ENCODE peak calls at places on chromosomes 5 and 9, in ten cellular contexts. One of them, this sample, is unnamed.

GRCh38 chr9:33964369-33964768 is 84.3 kb downstream of the UBAP2 start:
- DNase-seq in right lobe of liver: no peak
- DNase-seq in esophagus squamous epithelium: no peak
- DNase-seq in breast epithelium: no peak
- DNase-seq in testis: no peak
- DNase-seq in transverse colon: no peak
- DNase-seq in sigmoid colon: no peak
- DNase-seq in A549: no peak
- DNase-seq in body of pancreas: no peak
- DNase-seq in adrenal gland: no peak
- DNase-seq in this sample: no peak

GRCh38 chr9:92561374-92562329 is 25.9 kb upstream of the ECM2 start:
- DNase-seq in body of pancreas: no peak
- DNase-seq in breast epithelium: no peak
- DNase-seq in testis: no peak
- DNase-seq in esophagus squamous epithelium: no peak
- DNase-seq in right lobe of liver: no peak
- DNase-seq in A549: no peak
- DNase-seq in adrenal gland: no peak
- DNase-seq in transverse colon: no peak
- DNase-seq in sigmoid colon: no peak
- DNase-seq in this sample: no peak

GRCh38 chr5:27450607-27451006 is 412.2 kb upstream of the CDH9 start:
- DNase-seq in sigmoid colon: no peak
- DNase-seq in testis: no peak
- DNase-seq in esophagus squamous epithelium: no peak
- DNase-seq in breast epithelium: no peak
- DNase-seq in A549: peak
- DNase-seq in transverse colon: no peak
- DNase-seq in adrenal gland: no peak
- DNase-seq in body of pancreas: no peak
- DNase-seq in right lobe of liver: no peak
- DNase-seq in this sample: no peak

GRCh38 chr9:71683598-71684235 is 84.6 kb downstream of the CEMIP2 start:
- DNase-seq in esophagus squamous epithelium: no peak
- DNase-seq in sigmoid colon: no peak
- DNase-seq in right lobe of liver: no peak
- DNase-seq in adrenal gland: no peak
- DNase-seq in breast epithelium: peak
- DNase-seq in body of pancreas: peak
- DNase-seq in A549: no peak
- DNase-seq in testis: peak
- DNase-seq in transverse colon: no peak
- DNase-seq in this sample: peak

GRCh38 chr9:123201083-123201482 is 67.3 kb downstream of the STRBP start:
- DNase-seq in testis: no peak
- DNase-seq in transverse colon: no peak
- DNase-seq in esophagus squamous epithelium: no peak
- DNase-seq in body of pancreas: no peak
- DNase-seq in A549: no peak
- DNase-seq in right lobe of liver: no peak
- DNase-seq in breast epithelium: no peak
- DNase-seq in sigmoid colon: no peak
- DNase-seq in adrenal gland: no peak
- DNase-seq in this sample: no peak

GRCh38 chr9:112540800-112541199 is 54.2 kb downstream of the KIAA1958 start:
- DNase-seq in sigmoid colon: no peak
- DNase-seq in testis: no peak
- DNase-seq in body of pancreas: no peak
- DNase-seq in adrenal gland: no peak
- DNase-seq in esophagus squamous epithelium: no peak
- DNase-seq in transverse colon: no peak
- DNase-seq in breast epithelium: no peak
- DNase-seq in A549: no peak
- DNase-seq in right lobe of liver: no peak
- DNase-seq in this sample: no peak

GRCh38 chr5:134590992-134591659 is 41.5 kb downstream of the SAR1B start:
- DNase-seq in body of pancreas: no peak
- DNase-seq in sigmoid colon: no peak
- DNase-seq in A549: no peak
- DNase-seq in right lobe of liver: no peak
- DNase-seq in esophagus squamous epithelium: no peak
- DNase-seq in transverse colon: peak
- DNase-seq in adrenal gland: no peak
- DNase-seq in testis: no peak
- DNase-seq in breast epithelium: peak
- DNase-seq in this sample: no peak

GRCh38 chr9:81028504-81028903 is 660.8 kb downstream of the TLE1 start:
- DNase-seq in sigmoid colon: no peak
- DNase-seq in transverse colon: no peak
- DNase-seq in right lobe of liver: no peak
- DNase-seq in A549: peak
- DNase-seq in testis: no peak
- DNase-seq in breast epithelium: no peak
- DNase-seq in adrenal gland: no peak
- DNase-seq in body of pancreas: no peak
- DNase-seq in esophagus squamous epithelium: no peak
- DNase-seq in this sample: peak

GRCh38 chr5:1463326-1464095 is 18.3 kb upstream of the SLC6A3 start:
- DNase-seq in body of pancreas: peak
- DNase-seq in A549: no peak
- DNase-seq in breast epithelium: no peak
- DNase-seq in sigmoid colon: no peak
- DNase-seq in right lobe of liver: no peak
- DNase-seq in transverse colon: no peak
- DNase-seq in esophagus squamous epithelium: no peak
- DNase-seq in adrenal gland: no peak
- DNase-seq in testis: no peak
- DNase-seq in this sample: no peak

GRCh38 chr5:1462358-1462757 is 17.1 kb upstream of the SLC6A3 start:
- DNase-seq in right lobe of liver: peak
- DNase-seq in A549: no peak
- DNase-seq in testis: no peak
- DNase-seq in esophagus squamous epithelium: no peak
- DNase-seq in body of pancreas: no peak
- DNase-seq in transverse colon: no peak
- DNase-seq in sigmoid colon: peak
- DNase-seq in adrenal gland: no peak
- DNase-seq in breast epithelium: no peak
- DNase-seq in this sample: no peak

GRCh38 chr5:1461396-1461795 is 16.2 kb upstream of the SLC6A3 start:
- DNase-seq in body of pancreas: no peak
- DNase-seq in A549: no peak
- DNase-seq in breast epithelium: no peak
- DNase-seq in sigmoid colon: peak
- DNase-seq in esophagus squamous epithelium: no peak
- DNase-seq in transverse colon: no peak
- DNase-seq in testis: no peak
- DNase-seq in right lobe of liver: no peak
- DNase-seq in adrenal gland: no peak
- DNase-seq in this sample: no peak

GRCh38 chr5:1464096-1464446 is 18.8 kb upstream of the SLC6A3 start:
- DNase-seq in sigmoid colon: no peak
- DNase-seq in breast epithelium: no peak
- DNase-seq in transverse colon: no peak
- DNase-seq in adrenal gland: no peak
- DNase-seq in testis: no peak
- DNase-seq in body of pancreas: no peak
- DNase-seq in A549: no peak
- DNase-seq in esophagus squamous epithelium: no peak
- DNase-seq in right lobe of liver: no peak
- DNase-seq in this sample: no peak

DNA sequence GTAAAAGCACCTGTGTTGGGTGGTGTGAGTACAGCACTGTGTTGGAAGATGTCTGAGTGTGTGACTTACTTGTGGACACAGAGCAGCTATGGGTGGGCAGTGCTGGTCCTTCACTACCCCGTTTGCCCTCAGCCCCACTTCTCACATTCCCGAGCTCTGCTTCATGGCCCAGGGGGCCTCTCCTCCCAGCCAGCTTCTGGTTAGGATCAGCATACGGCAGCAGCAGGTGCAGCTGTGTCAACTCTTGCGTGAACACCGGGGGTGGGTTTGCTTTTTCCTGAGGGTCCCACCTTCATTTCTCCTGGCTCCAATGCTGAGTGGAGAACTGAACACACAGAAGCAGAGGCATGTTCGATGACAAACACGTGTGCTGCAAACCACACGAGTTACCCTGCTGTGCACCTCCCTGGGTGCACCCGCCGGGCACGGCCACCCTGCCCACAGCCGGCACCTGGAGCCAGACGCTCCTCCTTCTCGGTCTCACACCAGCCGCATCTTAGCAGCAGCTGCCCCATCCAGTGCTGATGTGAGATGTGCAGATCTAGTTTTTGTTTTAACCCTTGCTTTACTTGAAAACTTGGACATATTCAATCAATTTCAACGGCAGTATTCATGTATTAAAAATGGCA is 14.9 kb upstream of the SLC6A3 start:
- DNase-seq in esophagus squamous epithelium: no peak
- DNase-seq in right lobe of liver: peak
- DNase-seq in transverse colon: no peak
- DNase-seq in testis: no peak
- DNase-seq in adrenal gland: no peak
- DNase-seq in breast epithelium: no peak
- DNase-seq in A549: no peak
- DNase-seq in sigmoid colon: peak
- DNase-seq in body of pancreas: no peak
- DNase-seq in this sample: no peak
- TF ChIP-seq POLR2A in esophagus squamous epithelium: no peak
- TF ChIP-seq POLR2A in right lobe of liver: no peak
- TF ChIP-seq POLR2A in transverse colon: no peak
- TF ChIP-seq POLR2A in testis: no peak
- TF ChIP-seq POLR2A in adrenal gland: no peak
- TF ChIP-seq POLR2A in breast epithelium: no peak
- TF ChIP-seq POLR2A in A549: no peak
- TF ChIP-seq POLR2A in sigmoid colon: no peak
- TF ChIP-seq POLR2A in body of pancreas: no peak
- TF ChIP-seq POLR2A in this sample: no peak

GRCh38 chr5:113294341-113295110 is 140.3 kb downstream of the TSSK1B start:
- DNase-seq in sigmoid colon: peak
- DNase-seq in breast epithelium: peak
- DNase-seq in right lobe of liver: peak
- DNase-seq in esophagus squamous epithelium: peak
- DNase-seq in adrenal gland: peak
- DNase-seq in transverse colon: peak
- DNase-seq in body of pancreas: peak
- DNase-seq in A549: peak
- DNase-seq in testis: peak
- DNase-seq in this sample: peak
- TF ChIP-seq POLR2A in sigmoid colon: peak
- TF ChIP-seq POLR2A in breast epithelium: peak
- TF ChIP-seq POLR2A in right lobe of liver: peak
- TF ChIP-seq POLR2A in esophagus squamous epithelium: no peak
- TF ChIP-seq POLR2A in adrenal gland: peak
- TF ChIP-seq POLR2A in transverse colon: peak
- TF ChIP-seq POLR2A in body of pancreas: peak
- TF ChIP-seq POLR2A in A549: no peak
- TF ChIP-seq POLR2A in testis: peak
- TF ChIP-seq POLR2A in this sample: peak

DNA sequence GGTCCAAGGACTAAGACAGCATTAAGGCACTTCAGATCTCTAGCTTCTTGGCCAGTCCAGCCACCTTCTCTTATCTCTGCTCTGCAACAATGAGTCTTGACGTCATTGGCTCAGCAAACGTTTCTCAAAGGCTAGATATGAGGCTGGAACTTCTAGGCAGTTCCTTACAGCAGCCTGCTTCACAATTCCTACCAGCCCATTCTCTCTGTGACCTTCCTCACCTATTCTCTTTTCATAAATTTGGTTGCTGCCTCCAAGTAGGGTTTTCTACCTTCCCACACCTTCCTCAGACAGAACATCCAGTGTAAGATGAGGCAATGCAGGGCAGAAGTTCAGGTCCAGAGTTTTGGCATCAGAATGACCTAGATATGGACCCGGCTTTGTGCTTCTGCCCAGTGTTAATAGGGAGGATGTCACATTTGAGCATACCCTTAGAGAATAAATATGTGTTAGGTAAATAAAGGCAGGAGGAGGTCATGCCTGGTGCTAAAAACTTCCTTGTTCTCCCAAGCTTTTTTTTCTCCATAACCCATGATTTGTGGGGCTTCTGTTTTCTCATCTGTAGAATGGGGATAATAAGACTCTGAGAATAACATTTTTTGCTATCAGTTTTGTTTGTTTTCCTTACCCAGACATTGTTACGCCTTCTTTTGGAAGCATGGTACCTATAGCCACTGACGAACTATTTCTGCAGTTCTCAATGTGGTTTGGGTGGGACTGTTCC is 220.7 kb upstream of the TRIM32 start:
- DNase-seq in right lobe of liver: no peak
- DNase-seq in esophagus squamous epithelium: no peak
- DNase-seq in testis: peak
- DNase-seq in sigmoid colon: no peak
- DNase-seq in body of pancreas: peak
- DNase-seq in adrenal gland: no peak
- DNase-seq in breast epithelium: no peak
- DNase-seq in A549: no peak
- DNase-seq in transverse colon: no peak
- DNase-seq in this sample: no peak
- TF ChIP-seq POLR2A in right lobe of liver: no peak
- TF ChIP-seq POLR2A in esophagus squamous epithelium: no peak
- TF ChIP-seq POLR2A in testis: no peak
- TF ChIP-seq POLR2A in sigmoid colon: no peak
- TF ChIP-seq POLR2A in body of pancreas: no peak
- TF ChIP-seq POLR2A in adrenal gland: no peak
- TF ChIP-seq POLR2A in breast epithelium: no peak
- TF ChIP-seq POLR2A in A549: no peak
- TF ChIP-seq POLR2A in transverse colon: no peak
- TF ChIP-seq POLR2A in this sample: no peak

GRCh38 chr5:41842777-41843176 is 27.4 kb downstream of the OXCT1 start:
- DNase-seq in body of pancreas: no peak
- DNase-seq in adrenal gland: no peak
- DNase-seq in transverse colon: no peak
- DNase-seq in esophagus squamous epithelium: no peak
- DNase-seq in A549: no peak
- DNase-seq in sigmoid colon: no peak
- DNase-seq in right lobe of liver: no peak
- DNase-seq in testis: no peak
- DNase-seq in breast epithelium: no peak
- DNase-seq in this sample: no peak
- TF ChIP-seq POLR2A in body of pancreas: no peak
- TF ChIP-seq POLR2A in adrenal gland: no peak
- TF ChIP-seq POLR2A in transverse colon: no peak
- TF ChIP-seq POLR2A in esophagus squamous epithelium: no peak
- TF ChIP-seq POLR2A in A549: no peak
- TF ChIP-seq POLR2A in sigmoid colon: no peak
- TF ChIP-seq POLR2A in right lobe of liver: no peak
- TF ChIP-seq POLR2A in testis: no peak
- TF ChIP-seq POLR2A in breast epithelium: no peak
- TF ChIP-seq POLR2A in this sample: no peak

This sample was measured in H54.